ENCODE peak calls at places on chromosome 1, in six cellular contexts. H is lower leg skin, B is AG04450, G is AG10803, F is epithelial cell of proximal tubule, Q is cardiac fibroblast. U is an unnamed sample.

GRCh38 chr1:220235462-220235861 is 36.8 kb downstream of the RAB3GAP2 start:
- DNase-seq in G (no peak), F (no peak), B (no peak), Q (no peak), H (no peak), U (no peak)

GRCh38 chr1:212388985-212389716 is 25.5 kb downstream of the PACC1 start:
- DNase-seq in F (no peak), G (no peak), H (peak), Q (no peak), B (no peak), U (no peak)

GRCh38 chr1:172778461-172779455 is 119.9 kb downstream of the FASLG start:
- DNase-seq in G (peak), Q (peak), B (no peak), F (no peak), H (no peak), U (no peak)

GRCh38 chr1:26121854-26122773 is 10.5 kb downstream of the PDIK1L start:
- DNase-seq in Q (no peak), G (peak), H (no peak), F (no peak), B (no peak), U (no peak)

GRCh38 chr1:41902125-41902524 is 16.6 kb downstream of the HIVEP3 start:
- DNase-seq in B (peak), H (no peak), Q (peak), F (peak), G (peak), U (peak)

GRCh38 chr1:153778824-153779519 is 3.8 kb downstream of the SLC27A3 start:
- DNase-seq in G (no peak), F (no peak), B (no peak), Q (no peak), H (no peak), U (no peak)

GRCh38 chr1:165069829-165070228 is 286.7 kb downstream of the LMX1A start:
- DNase-seq in B (no peak), F (no peak), H (no peak), G (no peak), Q (no peak), U (no peak)

GRCh38 chr1:21329209-21329844 is 39.1 kb upstream of the ECE1 start:
- DNase-seq in B (no peak), G (no peak), F (peak), H (no peak), Q (no peak), U (peak)

GRCh38 chr1:32759521-32759980 is 57.0 kb upstream of the SYNC start:
- DNase-seq in Q (no peak), G (no peak), B (no peak), H (no peak), F (no peak), U (no peak)

GRCh38 chr1:117627562-117628165 is 21.8 kb downstream of the TENT5C start:
- DNase-seq in Q (no peak), B (no peak), G (no peak), H (peak), F (no peak), U (no peak)
- H3K4me3 ChIP-seq in Q (no peak), B (no peak), G (no peak), H (no peak), F (no peak), U (no peak)

GRCh38 chr1:203465146-203465798 is 10.3 kb upstream of the PRELP start:
- DNase-seq in B (no peak), F (no peak), H (peak), Q (no peak), G (no peak), U (no peak)

GRCh38 chr1:203470240-203470639 is 5.4 kb upstream of the PRELP start:
- DNase-seq in Q (no peak), H (no peak), F (no peak), B (no peak), G (no peak), U (no peak)

GRCh38 chr1:203465943-203466342 is 9.7 kb upstream of the PRELP start:
- DNase-seq in G (no peak), H (peak), Q (no peak), B (no peak), F (no peak), U (no peak)

GRCh38 chr1:203464743-203465142 is 10.9 kb upstream of the PRELP start:
- DNase-seq in Q (no peak), H (peak), B (no peak), F (no peak), G (no peak), U (no peak)

GRCh38 chr1:203467550-203467921 is 8.1 kb upstream of the PRELP start:
- DNase-seq in Q (peak), H (peak), B (no peak), F (no peak), G (peak), U (no peak)
- TF ChIP-seq CTCF in Q (no peak), H (no peak), B (no peak), F (no peak), G (no peak), U (no peak)

GRCh38 chr1:244920911-244921310 is 56.6 kb upstream of the HNRNPU start:
- DNase-seq in F (no peak), Q (peak), G (no peak), H (no peak), B (no peak), U (no peak)

GRCh38 chr1:244918422-244919319 is 54.3 kb upstream of the HNRNPU start:
- DNase-seq in G (peak), B (no peak), H (no peak), Q (peak), F (no peak), U (no peak)

GRCh38 chr1:244917271-244917670 is 52.9 kb upstream of the HNRNPU start:
- DNase-seq in H (no peak), Q (no peak), F (no peak), G (no peak), B (no peak), U (no peak)

GRCh38 chr1:244915736-244916135 is 51.4 kb upstream of the HNRNPU start:
- DNase-seq in B (no peak), Q (no peak), H (no peak), F (no peak), G (no peak), U (no peak)

DNA sequence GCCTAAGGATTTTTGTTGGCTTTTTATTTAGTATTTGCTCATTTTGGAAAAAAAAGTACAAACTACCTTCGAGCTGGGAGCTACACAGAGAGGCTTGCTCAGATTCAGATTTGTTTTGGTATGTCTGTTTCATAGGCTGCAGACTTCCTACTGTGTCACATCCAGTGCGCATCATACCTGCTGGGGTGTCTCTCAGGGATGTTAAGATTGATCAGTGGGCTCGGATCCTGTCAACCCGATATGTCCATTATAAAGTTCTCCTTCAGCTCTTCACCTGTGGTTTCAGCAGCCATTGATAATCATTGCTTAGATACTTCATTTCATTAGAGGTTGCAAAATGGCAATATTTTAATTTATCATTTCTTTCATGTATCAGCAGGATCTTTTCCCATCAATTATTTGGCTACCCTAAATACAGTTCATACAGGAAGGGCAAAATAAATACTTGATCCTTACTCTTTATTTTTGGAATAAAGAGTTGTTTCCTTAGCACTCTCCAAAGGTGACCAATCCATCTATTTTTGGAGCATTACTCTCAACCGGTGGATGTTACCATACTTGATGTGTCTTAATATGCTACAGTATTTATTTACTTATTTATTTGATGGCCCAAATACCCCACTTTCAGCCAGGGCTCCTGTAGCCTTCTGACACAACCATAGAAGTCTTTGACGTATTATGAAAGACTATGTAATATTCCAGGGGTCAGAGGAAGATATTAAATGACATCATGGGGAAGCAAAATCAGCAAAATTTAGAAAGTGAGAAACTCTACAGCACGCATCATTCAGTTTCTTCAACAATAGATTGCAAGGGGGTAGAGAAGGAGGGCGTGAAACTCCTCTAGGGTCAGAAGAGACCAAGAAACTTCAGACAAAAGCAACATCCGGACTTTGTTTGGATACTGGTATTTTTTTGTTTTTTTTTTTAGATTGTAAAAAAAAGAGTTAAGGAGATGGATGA is 55.3 kb upstream of the HNRNPU start:
- DNase-seq in F (no peak), H (no peak), Q (no peak), B (no peak), G (no peak), U (no peak)
- H3K4me3 ChIP-seq in F (peak), H (no peak), Q (peak), B (peak), G (no peak), U (no peak)

GRCh38 chr1:30984167-30984870 is 75.8 kb upstream of the SDC3 start:
- DNase-seq in H (no peak), Q (no peak), F (no peak), G (peak), B (no peak), U (no peak)
- TF ChIP-seq CTCF in H (no peak), Q (no peak), F (peak), G (peak), B (no peak), U (no peak)

DNA sequence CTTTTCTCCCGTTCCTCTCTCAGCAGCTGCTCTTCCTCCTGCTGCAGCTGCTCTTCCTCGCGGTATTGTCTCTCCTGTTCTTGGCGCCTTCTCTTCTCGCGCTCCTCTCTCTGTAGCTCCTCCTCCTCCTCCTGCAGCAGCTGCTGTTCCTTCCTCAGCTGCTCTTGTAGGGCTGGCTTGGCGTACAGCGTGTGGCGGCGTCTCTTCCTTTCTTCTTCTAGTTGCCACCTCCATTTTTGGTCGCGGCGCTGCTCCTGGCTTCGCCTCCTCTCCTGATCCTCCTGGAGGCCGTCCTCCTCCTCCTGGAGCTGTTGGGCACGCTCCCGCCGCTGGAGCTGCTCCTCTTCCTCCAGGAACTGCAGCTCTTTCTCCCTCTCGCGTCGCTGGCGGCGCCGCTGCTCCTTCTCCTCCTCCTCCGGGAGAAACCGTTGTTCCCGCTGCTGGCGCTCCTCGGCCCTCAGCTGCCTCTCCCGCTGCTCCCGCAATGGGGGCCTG is 4.8 kb downstream of the TCHH start:
- DNase-seq in Q (peak), F (no peak), B (no peak), G (peak), H (no peak), U (no peak)
- H3K4me3 ChIP-seq in Q (peak), F (peak), B (peak), G (peak), H (peak), U (peak)

DNA sequence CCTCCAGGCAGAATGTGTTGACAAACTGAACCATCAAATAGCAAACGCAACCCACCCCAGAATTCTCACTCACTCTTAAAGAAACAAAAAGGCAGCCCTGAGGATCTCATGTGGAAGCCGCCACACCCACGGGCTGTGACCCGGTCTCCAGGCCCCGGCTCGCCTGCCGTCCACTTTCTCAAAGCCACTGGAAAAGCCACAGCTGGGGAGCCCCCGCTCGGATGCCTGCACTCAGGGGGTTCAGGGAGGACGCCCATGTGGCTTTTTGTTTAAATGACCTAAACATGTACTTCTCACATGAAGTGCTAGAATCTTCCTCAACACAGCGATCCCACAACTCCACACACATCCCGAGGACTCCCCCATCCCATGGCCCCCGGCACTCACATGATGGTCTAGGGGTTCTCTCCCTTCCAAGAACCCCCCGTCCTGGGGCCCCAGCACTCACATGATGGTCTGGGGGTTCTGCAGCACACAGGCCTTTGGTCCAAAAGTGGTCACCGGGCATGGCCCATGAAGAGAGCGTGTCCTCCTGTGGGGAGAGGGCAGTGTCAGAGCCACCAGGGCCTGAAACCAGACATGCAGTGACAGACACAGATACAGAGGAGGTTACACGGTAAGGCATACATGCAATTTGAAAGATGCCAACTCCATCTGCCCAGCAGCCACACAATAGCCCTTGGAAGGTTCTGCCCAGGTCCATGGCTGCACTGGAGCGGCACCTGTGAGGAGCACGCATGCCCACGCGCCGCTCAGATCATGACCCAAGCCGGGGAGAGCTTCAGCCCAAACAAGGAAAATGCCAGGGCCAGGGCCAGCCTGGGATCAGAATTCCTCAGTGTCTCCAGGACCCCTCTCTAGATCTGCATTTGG is 16.5 kb downstream of the NADK start:
- DNase-seq in F (no peak), Q (no peak), B (no peak), G (no peak), H (no peak), U (no peak)
- TF ChIP-seq CTCF in F (no peak), Q (no peak), B (no peak), G (no peak), H (no peak), U (no peak)

GRCh38 chr1:217139513-217139912 is 416.3 kb upstream of the ESRRG start:
- DNase-seq in Q (no peak), B (no peak), G (no peak), H (no peak), F (no peak), U (no peak)
- H3K4me3 ChIP-seq in Q (no peak), B (no peak), G (no peak), H (no peak), F (peak), U (peak)

GRCh38 chr1:91589438-91589837 is 88.8 kb downstream of the CDC7 start:
- DNase-seq in Q (no peak), F (no peak), G (no peak), H (no peak), B (no peak), U (no peak)
- TF ChIP-seq CTCF in Q (no peak), F (no peak), G (no peak), H (no peak), B (peak), U (no peak)

GRCh38 chr1:235011064-235011598 is 117.5 kb downstream of the TOMM20 start:
- DNase-seq in F (no peak), Q (no peak), B (no peak), H (peak), G (no peak), U (no peak)
- H3K4me3 ChIP-seq in F (no peak), Q (no peak), B (no peak), H (no peak), G (no peak), U (no peak)

GRCh38 chr1:47738560-47739182 is 258.5 kb downstream of the TRABD2B start:
- DNase-seq in H (peak), F (no peak), Q (peak), B (no peak), G (peak), U (no peak)
- TF ChIP-seq CTCF in H (peak), F (peak), Q (peak), B (peak), G (peak), U (peak)

U was measured in kidney epithelial cell.